ENCODE peak calls at places on chromosomes 6 and 20, in nine cellular contexts. A is CD4-positive, alpha-beta T cell; R is HFFc6; T is BJ; W is lower leg skin; H is lung; N is Peyer's patch; M is A549; V is tibial nerve. U is an unnamed sample.

GRCh38 chr6:147941143-147941542 is 401.5 kb upstream of the SASH1 start:
- DNase-seq in A (no peak), R (no peak), T (peak; percentile 60), W (no peak), H (no peak), N (no peak), M (no peak), V (no peak), U (no peak)

GRCh38 chr6:131136021-131136847 is 967 bp downstream of the AKAP7 start:
- DNase-seq in A (no peak), R (peak; percentile 28), T (no peak), W (no peak), H (no peak), N (no peak), M (peak; percentile 18), V (no peak), U (peak; percentile 28)

GRCh38 chr6:143090314-143091044 is 29.8 kb downstream of the AIG1 start:
- DNase-seq in A (no peak), R (no peak), T (no peak), W (no peak), H (no peak), N (no peak), M (no peak), V (no peak), U (no peak)

GRCh38 chr6:14770572-14770971 is 475.3 kb upstream of the JARID2 start:
- DNase-seq in A (no peak), R (peak; percentile 13), T (peak; percentile 50), W (no peak), H (no peak), N (no peak), M (no peak), V (no peak), U (no peak)

GRCh38 chr6:10837692-10837996 is 695 bp downstream of the MAK start:
- DNase-seq in A (no peak), R (no peak), T (no peak), W (no peak), H (no peak), N (no peak), M (no peak), V (no peak), U (no peak)

GRCh38 chr6:73648166-73648565 is 5.6 kb downstream of the SLC17A5 start:
- DNase-seq in A (no peak), R (no peak), T (no peak), W (no peak), H (no peak), N (no peak), M (no peak), V (no peak), U (no peak)

GRCh38 chr20:57398901-57399535 is 7.8 kb downstream of the RBM38 start:
- DNase-seq in A (no peak), R (no peak), T (no peak), W (no peak), H (no peak), N (no peak), M (no peak), V (no peak), U (no peak)

GRCh38 chr20:31860431-31861345 is 9.6 kb downstream of the DUSP15 start:
- DNase-seq in A (no peak), R (no peak), T (no peak), W (peak; percentile 82), H (no peak), N (peak; percentile 48), M (no peak), V (no peak), U (peak; percentile 13)

GRCh38 chr6:31639449-31639861 is 13.0 kb downstream of the BAG6 start:
- DNase-seq in A (no peak), R (peak; percentile 65), T (no peak), W (no peak), H (no peak), N (no peak), M (no peak), V (no peak), U (no peak)

GRCh38 chr6:148296746-148297145 is 45.9 kb upstream of the SASH1 start:
- DNase-seq in A (no peak), R (no peak), T (no peak), W (no peak), H (no peak), N (no peak), M (no peak), V (no peak), U (no peak)

GRCh38 chr6:35476004-35476403 is 7.8 kb downstream of the RPL10A start:
- DNase-seq in A (no peak), R (no peak), T (no peak), W (no peak), H (no peak), N (no peak), M (no peak), V (no peak), U (no peak)

GRCh38 chr6:34813028-34813742 is 21.3 kb downstream of the BLTP3A start:
- DNase-seq in A (no peak), R (no peak), T (no peak), W (no peak), H (no peak), N (no peak), M (no peak), V (no peak), U (no peak)

GRCh38 chr6:165987483-165988305 is 180.0 kb downstream of the TBXT start:
- DNase-seq in A (no peak), R (no peak), T (no peak), W (no peak), H (no peak), N (peak; percentile 72), M (peak; percentile 89), V (no peak), U (peak; percentile 90)

GRCh38 chr6:79750806-79751205 is 119.7 kb downstream of the SH3BGRL2 start:
- DNase-seq in A (no peak), R (no peak), T (no peak), W (no peak), H (no peak), N (no peak), M (no peak), V (no peak), U (no peak)

GRCh38 chr20:37442986-37443385 is 78.1 kb upstream of the NNAT start:
- DNase-seq in A (no peak), R (no peak), T (no peak), W (no peak), H (no peak), N (no peak), M (no peak), V (no peak), U (no peak)

GRCh38 chr6:67679566-67680296 is 955.4 kb upstream of the ADGRB3 start:
- DNase-seq in A (no peak), R (no peak), T (no peak), W (no peak), H (no peak), N (no peak), M (no peak), V (no peak), U (no peak)

DNA sequence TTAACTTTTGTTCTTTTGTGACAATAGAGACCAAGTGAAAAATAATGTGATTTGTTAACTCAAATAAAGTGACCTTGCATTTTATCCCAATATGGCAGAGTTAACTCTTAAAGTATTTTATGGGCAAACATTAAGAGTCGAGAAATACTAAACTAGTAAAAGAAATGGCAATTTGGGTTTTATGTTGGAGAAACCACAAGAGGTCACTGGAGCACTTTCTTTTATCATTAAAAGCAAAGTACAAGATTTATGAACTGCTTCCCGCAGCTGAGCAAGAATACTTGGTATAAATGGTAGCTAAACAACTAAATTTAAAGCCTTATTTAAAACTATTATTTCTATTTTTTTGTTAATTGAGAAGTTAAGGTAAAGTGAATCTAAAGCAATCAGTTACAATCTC is 33.5 kb upstream of the MCM9 start:
- DNase-seq in A (no peak), R (peak; percentile 6), T (no peak), W (no peak), H (no peak), N (no peak), M (no peak), V (no peak), U (no peak)
- TF ChIP-seq CTCF in A (peak; percentile 32), R (peak; percentile 59), T (peak; percentile 13), W (no peak), H (no peak), N (peak; percentile 63), M (peak; percentile 37), V (no peak), U (peak; percentile 24)

GRCh38 chr20:16479666-16480065 is 93.6 kb downstream of the KIF16B start:
- DNase-seq in A (no peak), R (no peak), T (no peak), W (no peak), H (no peak), N (no peak), M (no peak), V (no peak), U (no peak)

GRCh38 chr20:16477632-16478031 is 95.6 kb downstream of the KIF16B start:
- DNase-seq in A (no peak), R (no peak), T (no peak), W (no peak), H (no peak), N (no peak), M (no peak), V (no peak), U (no peak)

GRCh38 chr20:16475225-16475624 is 98.0 kb downstream of the KIF16B start:
- DNase-seq in A (no peak), R (no peak), T (no peak), W (no peak), H (no peak), N (no peak), M (no peak), V (no peak), U (no peak)

GRCh38 chr20:16474342-16474741 is 98.9 kb downstream of the KIF16B start:
- DNase-seq in A (no peak), R (no peak), T (no peak), W (no peak), H (no peak), N (no peak), M (no peak), V (no peak), U (no peak)

GRCh38 chr20:16476032-16476431 is 97.2 kb downstream of the KIF16B start:
- DNase-seq in A (no peak), R (peak; percentile 30), T (peak; percentile 9), W (no peak), H (no peak), N (no peak), M (peak; percentile 30), V (no peak), U (no peak)
- TF ChIP-seq CTCF in A (peak; percentile 74), R (peak; percentile 82), T (peak; percentile 63), W (no peak), H (peak; percentile 25), N (peak; percentile 81), M (peak; percentile 85), V (peak; percentile 58), U (peak; percentile 51)

DNA sequence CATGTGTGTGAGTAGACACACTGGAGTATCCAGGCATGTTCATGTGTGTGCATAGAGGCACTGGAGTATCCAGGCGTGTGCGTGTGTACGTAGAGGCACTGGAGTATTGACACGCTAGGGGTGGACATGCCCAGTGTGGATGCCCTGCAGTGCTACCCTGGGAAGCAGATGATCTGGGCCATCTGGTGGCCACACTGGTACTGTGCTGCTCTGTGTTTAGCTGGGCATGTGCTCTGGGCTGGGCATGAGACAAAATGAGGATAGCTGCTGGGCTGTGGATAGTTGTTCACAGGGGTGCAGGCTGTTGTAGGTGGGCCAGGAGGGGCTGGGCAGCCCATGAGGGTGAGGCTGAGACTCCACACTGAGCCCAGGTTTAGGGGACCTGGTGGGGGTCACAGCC is 24.0 kb upstream of the NPBWR2 start:
- DNase-seq in A (no peak), R (peak; percentile 11), T (no peak), W (peak; percentile 65), H (no peak), N (peak; percentile 42), M (peak; percentile 81), V (no peak), U (no peak)
- TF ChIP-seq CTCF in A (no peak), R (peak; percentile 60), T (no peak), W (no peak), H (no peak), N (no peak), M (peak; percentile 38), V (no peak), U (no peak)

GRCh38 chr6:104789770-104790190 is 69.9 kb downstream of the HACE1 start:
- DNase-seq in A (no peak), R (peak; percentile 45), T (no peak), W (no peak), H (no peak), N (no peak), M (peak; percentile 9), V (no peak), U (no peak)
- TF ChIP-seq CTCF in A (peak; percentile 50), R (peak; percentile 71), T (no peak), W (no peak), H (peak; percentile 1), N (peak; percentile 34), M (peak; percentile 48), V (peak; percentile 21), U (no peak)

U was measured in uterus.